ENCODE peak calls at places on chromosomes 11 and 22, in four cellular contexts. One of them, this sample, is unnamed. For H3K9me3, the result is how much of the 10 kb centered on the place peaks cover.

GRCh38 chr22:36689583-36689982 is 14.0 kb downstream of the CACNG2 start:
- DNase-seq in fibroblast of lung: no peak
- DNase-seq in mucosa of descending colon: no peak
- DNase-seq in left lung: no peak
- DNase-seq in this sample: no peak

GRCh38 chr11:26715133-26715532 is 6.7 kb downstream of the SLC5A12 start:
- DNase-seq in fibroblast of lung: no peak
- DNase-seq in mucosa of descending colon: no peak
- DNase-seq in left lung: no peak
- DNase-seq in this sample: no peak

GRCh38 chr22:40263191-40263590 is 83.1 kb upstream of the ADSL start:
- DNase-seq in fibroblast of lung: no peak
- DNase-seq in mucosa of descending colon: no peak
- DNase-seq in left lung: no peak
- DNase-seq in this sample: no peak

GRCh38 chr22:40009231-40009769 is 14.5 kb downstream of the FAM83F start:
- DNase-seq in fibroblast of lung: peak
- DNase-seq in mucosa of descending colon: peak
- DNase-seq in left lung: no peak
- DNase-seq in this sample: no peak

GRCh38 chr11:46421257-46421880 is 29.8 kb upstream of the CHRM4 start:
- DNase-seq in fibroblast of lung: no peak
- DNase-seq in mucosa of descending colon: no peak
- DNase-seq in left lung: no peak
- DNase-seq in this sample: no peak

GRCh38 chr11:86874314-86875056 is 74.1 kb downstream of the PRSS23 start:
- DNase-seq in fibroblast of lung: peak
- DNase-seq in mucosa of descending colon: no peak
- DNase-seq in left lung: no peak
- DNase-seq in this sample: no peak

GRCh38 chr11:6856871-6857270 is 6.0 kb upstream of the OR10A2 start:
- DNase-seq in fibroblast of lung: peak
- DNase-seq in mucosa of descending colon: no peak
- DNase-seq in left lung: no peak
- DNase-seq in this sample: no peak

GRCh38 chr11:763073-763463 is 14.2 kb downstream of the GATD1 start:
- DNase-seq in fibroblast of lung: no peak
- DNase-seq in mucosa of descending colon: peak
- DNase-seq in left lung: no peak
- DNase-seq in this sample: no peak

GRCh38 chr22:16651217-16651616 is 58.6 kb upstream of the CCT8L2 start:
- DNase-seq in fibroblast of lung: peak
- DNase-seq in mucosa of descending colon: no peak
- DNase-seq in left lung: no peak
- DNase-seq in this sample: no peak

GRCh38 chr11:131491503-131491902 is 121.1 kb downstream of the NTM start:
- DNase-seq in fibroblast of lung: peak
- DNase-seq in mucosa of descending colon: no peak
- DNase-seq in left lung: no peak
- DNase-seq in this sample: no peak

GRCh38 chr11:78350101-78350645 is 67.4 kb downstream of the GAB2 start:
- DNase-seq in fibroblast of lung: peak
- DNase-seq in mucosa of descending colon: no peak
- DNase-seq in left lung: no peak
- DNase-seq in this sample: no peak

GRCh38 chr11:134574425-134574824 is 162.4 kb upstream of the B3GAT1 start:
- DNase-seq in fibroblast of lung: no peak
- DNase-seq in mucosa of descending colon: no peak
- DNase-seq in left lung: no peak
- DNase-seq in this sample: no peak

GRCh38 chr11:95917188-95918036 is 6.5 kb downstream of the MTMR2 start:
- DNase-seq in fibroblast of lung: peak
- DNase-seq in mucosa of descending colon: no peak
- DNase-seq in left lung: no peak
- DNase-seq in this sample: no peak

GRCh38 chr22:36239150-36239400 is 252 bp downstream of the APOL2 start:
- DNase-seq in fibroblast of lung: no peak
- DNase-seq in mucosa of descending colon: no peak
- DNase-seq in left lung: no peak
- DNase-seq in this sample: no peak

GRCh38 chr11:27089746-27090145 is 49.1 kb downstream of the BBOX1 start:
- DNase-seq in fibroblast of lung: no peak
- DNase-seq in mucosa of descending colon: no peak
- DNase-seq in left lung: no peak
- DNase-seq in this sample: no peak

GRCh38 chr11:9861860-9862725 is 198.2 kb downstream of the SWAP70 start:
- DNase-seq in fibroblast of lung: peak
- DNase-seq in mucosa of descending colon: no peak
- DNase-seq in left lung: no peak
- DNase-seq in this sample: peak

GRCh38 chr11:93169950-93170561 is 27.7 kb downstream of the SLC36A4 start:
- DNase-seq in fibroblast of lung: peak
- DNase-seq in mucosa of descending colon: no peak
- DNase-seq in left lung: no peak
- DNase-seq in this sample: no peak

GRCh38 chr22:23548501-23549197 is 31.4 kb downstream of the IGLL1 start:
- DNase-seq in fibroblast of lung: no peak
- DNase-seq in mucosa of descending colon: no peak
- DNase-seq in left lung: peak
- DNase-seq in this sample: no peak

GRCh38 chr11:14852571-14853177 is 39.4 kb downstream of the CYP2R1 start:
- DNase-seq in fibroblast of lung: no peak
- DNase-seq in mucosa of descending colon: no peak
- DNase-seq in left lung: no peak
- DNase-seq in this sample: no peak

GRCh38 chr11:34926101-34926830 is 9.8 kb downstream of the PDHX start:
- DNase-seq in fibroblast of lung: peak
- DNase-seq in mucosa of descending colon: no peak
- DNase-seq in left lung: no peak
- DNase-seq in this sample: no peak

GRCh38 chr22:44364750-44365118 is 52.0 kb upstream of the SHISAL1 start:
- DNase-seq in fibroblast of lung: no peak
- DNase-seq in mucosa of descending colon: peak
- DNase-seq in left lung: peak
- DNase-seq in this sample: no peak

GRCh38 chr11:636511-637332 is at the start of gene DRD4:
- DNase-seq in fibroblast of lung: no peak
- DNase-seq in mucosa of descending colon: peak
- DNase-seq in left lung: peak
- DNase-seq in this sample: no peak

GRCh38 chr11:113240790-113241189 is 73.6 kb upstream of the TTC12 start:
- DNase-seq in fibroblast of lung: no peak
- DNase-seq in mucosa of descending colon: no peak
- DNase-seq in left lung: no peak
- DNase-seq in this sample: no peak

GRCh38 chr11:111183706-111184105 is 61.8 kb upstream of the POU2AF2 start:
- DNase-seq in fibroblast of lung: no peak
- DNase-seq in mucosa of descending colon: no peak
- DNase-seq in left lung: no peak
- DNase-seq in this sample: no peak

GRCh38 chr22:19105867-19106802 is 16.1 kb downstream of the DGCR2 start:
- DNase-seq in fibroblast of lung: no peak
- DNase-seq in mucosa of descending colon: no peak
- DNase-seq in left lung: no peak
- DNase-seq in this sample: no peak

GRCh38 chr22:49947296-49947622 is 13.3 kb upstream of the PIM3 start:
- DNase-seq in fibroblast of lung: no peak
- DNase-seq in mucosa of descending colon: no peak
- DNase-seq in left lung: no peak
- DNase-seq in this sample: no peak

GRCh38 chr22:43490311-43490710 is 78.5 kb downstream of the MPPED1 start:
- DNase-seq in fibroblast of lung: no peak
- DNase-seq in mucosa of descending colon: no peak
- DNase-seq in left lung: peak
- DNase-seq in this sample: no peak

GRCh38 chr11:112748713-112749481 is 212.3 kb upstream of the NCAM1 start:
- DNase-seq in fibroblast of lung: no peak
- DNase-seq in mucosa of descending colon: no peak
- DNase-seq in left lung: no peak
- DNase-seq in this sample: no peak

GRCh38 chr22:31177420-31178162 is 17.6 kb downstream of the RNF185 start:
- DNase-seq in fibroblast of lung: peak
- DNase-seq in mucosa of descending colon: no peak
- DNase-seq in left lung: no peak
- DNase-seq in this sample: peak

GRCh38 chr11:116170526-116171120 is 602.2 kb downstream of the BUD13 start:
- DNase-seq in fibroblast of lung: no peak
- DNase-seq in mucosa of descending colon: no peak
- DNase-seq in left lung: no peak
- DNase-seq in this sample: no peak

GRCh38 chr11:11478687-11479086 is 125.6 kb upstream of the CSNK2A3 start:
- DNase-seq in fibroblast of lung: no peak
- DNase-seq in mucosa of descending colon: no peak
- DNase-seq in left lung: no peak
- DNase-seq in this sample: no peak

GRCh38 chr11:118917488-118918127 is 8.1 kb downstream of the BCL9L start:
- DNase-seq in fibroblast of lung: peak
- DNase-seq in mucosa of descending colon: peak
- DNase-seq in left lung: peak
- DNase-seq in this sample: no peak
- H3K4me3 ChIP-seq in fibroblast of lung: peak
- H3K4me3 ChIP-seq in mucosa of descending colon: no peak
- H3K4me3 ChIP-seq in left lung: peak
- H3K4me3 ChIP-seq in this sample: peak

DNA sequence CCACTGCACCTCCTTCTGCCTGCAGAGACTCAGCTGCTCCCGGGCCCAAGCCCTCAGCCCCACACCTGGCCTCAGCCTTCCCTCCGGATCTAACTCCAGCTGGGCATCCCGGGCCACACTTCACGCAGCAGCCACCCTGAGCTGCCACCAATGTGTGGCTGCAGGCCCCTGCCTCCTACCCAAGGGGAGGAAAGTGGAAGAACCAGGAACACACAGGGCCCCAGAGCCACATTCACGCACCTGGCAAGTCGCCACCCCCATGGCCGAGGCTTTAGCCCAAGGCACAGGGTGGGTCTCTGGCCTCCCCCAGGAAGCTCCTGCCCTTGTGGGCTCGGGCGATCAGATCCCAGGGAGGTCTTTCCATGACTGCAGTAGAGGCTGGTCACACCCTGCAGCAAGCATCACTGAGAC is 345.6 kb downstream of the CTTN start:
- DNase-seq in fibroblast of lung: no peak
- DNase-seq in mucosa of descending colon: no peak
- DNase-seq in left lung: peak
- DNase-seq in this sample: no peak
- H3K9me3 ChIP-seq in fibroblast of lung: under half
- H3K9me3 ChIP-seq in mucosa of descending colon: under half
- H3K9me3 ChIP-seq in left lung: under half
- H3K9me3 ChIP-seq in this sample: under half

DNA sequence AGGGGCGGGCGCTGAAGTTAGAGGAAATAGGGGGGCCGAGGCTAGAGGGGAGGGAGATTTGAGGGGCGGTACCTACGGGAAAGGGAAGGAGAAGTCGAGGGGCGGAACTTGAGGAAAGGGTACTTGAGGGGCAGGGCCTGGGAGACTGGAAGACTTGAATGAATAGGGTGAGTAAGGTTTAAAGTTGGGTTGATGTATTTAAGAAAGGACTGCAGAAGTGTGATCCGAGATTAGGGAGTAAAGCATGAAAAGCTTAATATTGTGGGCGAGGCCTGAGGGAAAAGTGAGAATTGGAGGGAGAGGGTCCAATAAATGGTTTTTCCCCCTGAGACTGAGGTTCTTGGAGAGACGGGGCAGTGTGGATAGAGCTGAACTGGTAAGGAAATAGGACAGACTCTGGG is 723 bp downstream of the HSCB start:
- DNase-seq in fibroblast of lung: no peak
- DNase-seq in mucosa of descending colon: no peak
- DNase-seq in left lung: no peak
- DNase-seq in this sample: no peak
- H3K4me3 ChIP-seq in fibroblast of lung: peak
- H3K4me3 ChIP-seq in mucosa of descending colon: peak
- H3K4me3 ChIP-seq in left lung: peak
- H3K4me3 ChIP-seq in this sample: peak

DNA sequence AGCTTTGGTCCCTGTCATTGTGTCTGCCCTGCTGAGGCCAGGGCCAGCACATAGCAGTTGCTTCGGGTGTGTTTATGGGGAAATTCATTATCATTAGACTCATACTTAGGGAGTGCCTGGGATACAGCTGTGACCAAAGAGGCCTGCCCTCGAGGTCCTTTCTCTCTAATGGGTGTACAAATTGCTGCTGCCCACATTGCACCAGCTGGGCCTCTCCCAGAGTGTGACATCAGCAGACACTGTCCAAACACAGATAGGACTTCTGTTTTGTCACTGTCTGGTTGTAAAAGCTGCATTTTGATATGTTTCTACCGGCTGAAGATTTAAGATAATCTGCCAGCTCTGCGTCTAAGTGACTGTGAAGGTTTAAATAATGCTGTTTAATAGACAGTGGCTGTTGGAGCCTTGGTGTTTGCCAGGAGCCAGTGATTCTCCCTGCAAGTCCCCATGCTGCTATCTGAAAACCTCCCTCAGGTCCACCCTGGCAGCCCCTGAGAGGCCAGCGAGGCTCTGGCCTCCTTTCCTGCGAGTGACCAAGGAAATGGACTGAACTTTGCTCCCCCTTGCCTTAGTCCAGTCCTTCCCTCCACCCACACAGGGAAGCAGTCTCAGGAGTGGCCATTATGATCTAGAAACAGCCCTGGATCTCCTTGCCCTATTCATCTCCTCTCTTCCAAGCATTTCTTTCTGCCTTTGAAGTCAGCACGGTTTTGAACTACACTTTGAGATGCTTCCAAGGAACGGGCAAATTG is 505.3 kb downstream of the TBC1D22A start:
- DNase-seq in fibroblast of lung: no peak
- DNase-seq in mucosa of descending colon: no peak
- DNase-seq in left lung: no peak
- DNase-seq in this sample: no peak
- H3K9me3 ChIP-seq in fibroblast of lung: under half
- H3K9me3 ChIP-seq in mucosa of descending colon: under half
- H3K9me3 ChIP-seq in left lung: under half
- H3K9me3 ChIP-seq in this sample: under half

DNA sequence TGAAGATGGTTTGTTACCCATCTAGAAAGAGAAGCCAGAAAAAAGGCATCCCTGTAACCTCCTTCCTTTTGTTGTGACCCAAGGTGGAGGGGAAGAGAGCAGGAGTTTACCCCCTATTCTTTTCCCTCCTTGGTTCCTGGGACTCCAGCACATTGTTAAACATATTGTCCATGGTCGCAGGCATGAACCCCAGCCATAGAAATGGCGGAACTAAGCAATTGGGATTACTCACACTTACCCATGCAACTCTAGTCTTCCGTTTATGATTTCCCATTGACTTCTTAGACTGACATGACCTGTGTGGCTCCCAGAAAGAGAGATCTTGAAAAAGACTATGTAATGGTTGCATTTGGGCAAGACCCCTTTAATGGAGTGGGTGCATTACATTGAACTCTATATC is 45.4 kb downstream of the OR4C46 start:
- DNase-seq in fibroblast of lung: no peak
- DNase-seq in mucosa of descending colon: no peak
- DNase-seq in left lung: no peak
- DNase-seq in this sample: no peak
- H3K4me3 ChIP-seq in fibroblast of lung: no peak
- H3K4me3 ChIP-seq in mucosa of descending colon: no peak
- H3K4me3 ChIP-seq in left lung: no peak
- H3K4me3 ChIP-seq in this sample: no peak